ENCODE peak calls at places on chromosomes 13 and 19, in five cellular contexts. V is epithelial cell of esophagus, X is osteocyte, S is pancreas, D is heart left ventricle. Y is an unnamed sample.

GRCh38 chr13:106500450-106500849 is 35.0 kb downstream of the EFNB2 start:
- DNase-seq in X (no peak), V (no peak), D (no peak), S (no peak), Y (no peak)

GRCh38 chr13:27920677-27921420 is 1.0 kb downstream of the PDX1 start:
- DNase-seq in X (no peak), V (peak; percentile 20), D (no peak), S (peak; percentile 34), Y (no peak)

GRCh38 chr19:5839312-5840017 is at the start of gene FUT6:
- DNase-seq in D (no peak), X (no peak), V (no peak), S (no peak), Y (no peak)

GRCh38 chr19:28475525-28475924 is 737.4 kb downstream of the UQCRFS1 start:
- DNase-seq in X (no peak), S (no peak), D (no peak), V (no peak), Y (no peak)

GRCh38 chr19:18223860-18224524 is 2.2 kb downstream of the PDE4C start:
- DNase-seq in V (no peak), D (peak; percentile 64), X (no peak), S (peak; percentile 36), Y (no peak)

GRCh38 chr19:24046550-24046949 is 40.4 kb upstream of the ZNF254 start:
- DNase-seq in V (no peak), D (no peak), X (no peak), S (no peak), Y (no peak)

GRCh38 chr13:80339841-80340642 is 884 bp downstream of the SPRY2 start:
- DNase-seq in X (no peak), V (peak; percentile 59), D (peak; percentile 58), S (peak; percentile 50), Y (peak; percentile 64)

GRCh38 chr19:10018219-10018618 is 4.9 kb downstream of the RDH8 start:
- DNase-seq in V (peak; percentile 27), D (no peak), X (no peak), S (no peak), Y (no peak)

GRCh38 chr19:22422220-22422619 is at the start of gene ZNF98:
- DNase-seq in X (no peak), D (peak; percentile 84), S (peak; percentile 54), V (no peak), Y (peak; percentile 77)

GRCh38 chr13:112247471-112248405 is 128.4 kb upstream of the SPACA7 start:
- DNase-seq in S (no peak), V (no peak), D (no peak), X (peak; percentile 78), Y (peak; percentile 13)

GRCh38 chr13:63161219-63161618 is 1745.6 kb upstream of the PCDH20 start:
- DNase-seq in V (no peak), X (no peak), D (no peak), S (no peak), Y (no peak)

GRCh38 chr13:32314271-32314967 is 744 bp downstream of the ZAR1L start:
- DNase-seq in V (no peak), D (peak; percentile 61), X (no peak), S (peak; percentile 12), Y (no peak)

GRCh38 chr13:74667656-74668055 is 533.5 kb upstream of the KLF12 start:
- DNase-seq in S (no peak), X (no peak), D (no peak), V (peak; percentile 64), Y (no peak)

GRCh38 chr13:77310579-77311279 is 16.2 kb downstream of the MYCBP2 start:
- DNase-seq in D (no peak), S (no peak), V (no peak), X (no peak), Y (no peak)

GRCh38 chr19:35856546-35857149 is at the start of gene KIRREL2:
- DNase-seq in D (no peak), V (no peak), S (peak; percentile 74), X (no peak), Y (no peak)

GRCh38 chr13:26946675-26947342 is 186.2 kb upstream of the GPR12 start:
- DNase-seq in V (peak; percentile 63), X (no peak), D (no peak), S (peak; percentile 34), Y (no peak)

GRCh38 chr19:7870571-7871279 is 3.5 kb downstream of the PRR36 start:
- DNase-seq in D (peak; percentile 48), S (peak; percentile 80), X (no peak), V (peak; percentile 76), Y (no peak)

DNA sequence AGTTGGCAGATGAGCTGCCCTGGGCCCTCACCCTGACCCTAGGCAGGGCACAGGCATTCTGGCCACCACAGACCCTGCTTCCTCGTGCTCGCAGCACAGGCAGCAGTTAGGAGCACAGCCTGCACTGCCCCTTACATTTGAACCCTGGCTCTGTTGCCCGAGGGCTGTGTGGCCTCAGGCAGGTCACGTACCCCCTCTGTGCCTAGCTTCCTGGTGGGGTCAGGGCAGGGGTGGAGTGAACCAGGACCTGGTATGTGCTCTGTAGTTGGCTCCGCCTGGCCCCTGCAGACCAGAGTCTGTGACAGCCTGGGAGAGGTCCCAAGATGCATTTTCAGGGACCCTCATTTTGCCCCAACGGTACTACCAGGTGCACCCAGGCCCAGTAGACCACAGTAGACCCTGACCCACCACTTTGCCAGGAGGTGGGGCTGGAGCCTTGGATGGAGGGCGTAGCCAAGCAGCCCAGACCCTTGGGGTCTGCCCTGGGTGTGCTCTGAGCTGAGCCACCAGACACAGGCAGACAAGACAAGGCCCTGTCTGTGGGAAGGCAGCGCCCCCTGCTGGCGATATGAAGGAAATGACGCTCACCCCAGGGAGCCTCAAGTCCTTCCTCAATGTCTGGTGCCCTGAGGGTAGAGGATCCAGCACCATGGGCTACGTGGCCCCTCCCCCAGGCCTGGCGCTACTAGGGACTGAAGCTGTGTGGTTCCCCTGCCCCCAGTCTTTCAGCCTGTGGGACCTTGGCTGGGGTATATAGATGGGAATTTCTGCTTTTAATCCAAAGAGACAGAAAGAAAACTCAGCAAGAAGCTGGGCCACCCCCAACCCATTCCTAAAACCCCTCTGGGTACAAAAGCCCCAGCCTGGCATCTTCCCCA is 9.0 kb downstream of the LYL1 start:
- DNase-seq in X (peak; percentile 93), S (peak; percentile 77), D (peak; percentile 80), V (peak; percentile 78), Y (peak; percentile 95)
- TF ChIP-seq CTCF in X (peak; percentile 97), S (peak; percentile 94), D (peak; percentile 92), V (peak; percentile 87), Y (peak; percentile 96)

GRCh38 chr19:48844472-48844871 is 8.2 kb upstream of the HSD17B14 start:
- DNase-seq in S (no peak), V (peak; percentile 49), X (no peak), D (no peak), Y (no peak)
- TF ChIP-seq CTCF in S (no peak), V (peak; percentile 6), X (no peak), D (no peak), Y (no peak)

DNA sequence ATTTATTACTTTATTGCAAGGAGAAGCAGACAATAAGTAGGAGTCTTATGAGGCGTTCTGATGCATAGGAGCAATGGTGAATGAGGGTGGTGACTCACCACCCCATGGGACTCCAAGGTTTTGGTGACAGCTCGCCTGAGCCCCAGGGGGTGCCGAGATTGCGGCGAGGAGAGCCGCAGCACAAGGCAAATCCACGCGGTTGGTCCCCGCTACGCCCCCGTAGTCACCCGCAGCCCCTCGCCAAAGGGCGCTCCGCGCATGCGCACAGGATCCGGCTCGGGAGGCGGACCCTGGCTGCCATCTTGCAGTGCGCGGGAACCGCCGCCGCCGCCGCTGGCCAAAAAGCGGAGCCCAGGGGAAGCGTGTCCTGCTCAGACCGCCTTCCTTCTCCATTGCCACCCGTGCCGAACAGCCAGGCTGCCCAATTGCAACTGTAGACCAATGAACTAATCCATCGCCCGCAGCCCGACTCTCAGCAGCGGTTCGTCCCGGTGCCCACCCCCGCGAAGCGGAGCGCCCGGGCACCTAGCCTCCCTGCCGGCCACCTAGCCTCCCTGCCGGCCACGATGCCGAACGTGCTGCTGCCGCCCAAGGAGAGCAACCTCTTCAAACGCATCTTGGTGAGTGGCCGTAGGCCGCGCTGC is at the start of gene NAA16:
- DNase-seq in D (peak; percentile 94), X (peak; percentile 98), V (peak; percentile 81), S (peak; percentile 93), Y (peak; percentile 85)
- TF ChIP-seq CTCF in D (peak; percentile 15), X (peak; percentile 13), V (no peak), S (no peak), Y (no peak)

GRCh38 chr19:2785244-2786000 is at the start of gene THOP1:
- DNase-seq in V (peak; percentile 100), X (peak; percentile 99), S (peak; percentile 99), D (peak; percentile 100), Y (peak; percentile 96)

GRCh38 chr19:2780284-2780683 is 2.8 kb downstream of the SGTA start:
- DNase-seq in D (no peak), S (no peak), V (no peak), X (no peak), Y (no peak)

GRCh38 chr19:2783781-2784145 is 690 bp upstream of the SGTA start:
- DNase-seq in S (no peak), D (no peak), X (no peak), V (no peak), Y (no peak)

GRCh38 chr19:2782357-2782935 is 627 bp downstream of the SGTA start:
- DNase-seq in X (no peak), V (no peak), D (no peak), S (no peak), Y (no peak)

GRCh38 chr19:2782936-2783780 is at the start of gene SGTA:
- DNase-seq in D (peak; percentile 99), X (peak; percentile 99), S (peak; percentile 99), V (peak; percentile 99), Y (peak; percentile 99)
- TF ChIP-seq CTCF in D (peak; percentile 33), X (peak; percentile 50), S (peak; percentile 43), V (peak; percentile 26), Y (peak; percentile 57)

GRCh38 chr19:11598103-11598483 is 810 bp downstream of the ZNF627 start:
- DNase-seq in X (no peak), V (no peak), S (no peak), D (no peak), Y (no peak)

GRCh38 chr19:11596156-11596555 is 1.1 kb upstream of the ZNF627 start:
- DNase-seq in X (no peak), S (no peak), D (no peak), V (no peak), Y (no peak)

GRCh38 chr19:11598746-11599145 is 1.5 kb downstream of the ZNF627 start:
- DNase-seq in X (no peak), S (no peak), D (no peak), V (no peak), Y (no peak)

GRCh38 chr19:11594084-11594483 is 3.2 kb upstream of the ZNF627 start:
- DNase-seq in X (no peak), S (no peak), D (no peak), V (no peak), Y (no peak)

DNA sequence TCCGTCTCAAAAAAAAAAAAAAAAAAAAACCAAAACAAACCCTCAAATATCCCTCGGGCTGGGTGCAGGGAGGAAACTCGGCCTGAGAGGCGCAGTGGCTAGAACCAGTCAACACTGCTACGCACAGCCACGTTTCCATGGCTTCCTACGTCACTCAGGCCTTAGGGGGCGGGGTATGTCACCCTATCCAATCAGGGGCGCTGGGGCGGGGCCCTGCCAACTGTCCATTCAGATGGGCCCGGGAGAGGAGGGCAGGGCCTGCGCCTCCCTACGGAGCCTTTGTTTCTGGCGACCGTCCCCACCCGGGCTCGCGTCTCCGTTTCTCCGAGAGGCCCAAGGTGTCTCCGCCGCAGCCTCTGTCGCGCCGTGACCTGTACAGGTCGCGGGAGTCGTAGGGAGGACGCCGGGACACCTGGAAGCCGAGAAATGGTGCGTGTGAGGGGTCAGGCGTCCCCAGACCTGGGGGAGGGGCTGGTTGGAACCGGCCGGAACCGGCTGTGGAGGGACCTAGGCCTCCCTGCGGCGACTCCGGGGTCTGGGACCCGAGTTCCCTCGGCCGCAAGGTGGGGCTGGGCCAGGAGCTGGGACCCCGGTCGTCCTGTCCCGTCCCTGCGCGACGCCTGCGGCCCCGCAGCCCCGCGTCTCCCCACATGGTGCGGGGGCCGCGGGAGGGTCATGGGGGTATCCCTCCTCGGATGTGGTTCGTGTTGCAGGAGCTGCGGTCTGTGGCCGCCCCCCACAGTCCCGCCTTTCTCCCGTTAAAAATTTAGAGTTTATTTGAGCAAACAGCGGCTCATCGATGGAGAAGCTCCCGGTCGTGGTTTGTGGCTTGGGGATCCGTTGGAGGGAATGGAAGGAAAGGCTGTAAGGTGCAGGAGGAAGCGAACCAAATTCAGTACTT is at the start of gene ZNF627:
- DNase-seq in X (peak; percentile 99), S (peak; percentile 99), D (peak; percentile 99), V (peak; percentile 99), Y (peak; percentile 100)
- TF ChIP-seq CTCF in X (no peak), S (peak; percentile 13), D (no peak), V (peak; percentile 27), Y (no peak)

Y was measured in right atrium auricular region.